ENCODE peak calls at places on chromosomes 12 and 14, in five cellular contexts. One of them, this sample, is unnamed.

GRCh38 chr12:132125736-132126135 is 18.4 kb downstream of the DDX51 start:
- DNase-seq in lower lobe of right lung: no peak
- DNase-seq in A549: no peak
- DNase-seq in esophagus muscularis mucosa: no peak
- DNase-seq in cardiac fibroblast: no peak
- DNase-seq in this sample: no peak

GRCh38 chr12:1457901-1458300 is 136.5 kb downstream of the FBXL14 start:
- DNase-seq in lower lobe of right lung: no peak
- DNase-seq in A549: no peak
- DNase-seq in esophagus muscularis mucosa: no peak
- DNase-seq in cardiac fibroblast: peak
- DNase-seq in this sample: peak

GRCh38 chr14:98177551-98177950 is 1094.4 kb downstream of the BCL11B start:
- DNase-seq in lower lobe of right lung: no peak
- DNase-seq in A549: no peak
- DNase-seq in esophagus muscularis mucosa: no peak
- DNase-seq in cardiac fibroblast: no peak
- DNase-seq in this sample: no peak

GRCh38 chr14:83004456-83005006 is 1470.9 kb upstream of the SEL1L start:
- DNase-seq in lower lobe of right lung: no peak
- DNase-seq in A549: no peak
- DNase-seq in esophagus muscularis mucosa: no peak
- DNase-seq in cardiac fibroblast: no peak
- DNase-seq in this sample: no peak

GRCh38 chr14:59360923-59361794 is 104.0 kb downstream of the GPR135 start:
- DNase-seq in lower lobe of right lung: peak
- DNase-seq in A549: peak
- DNase-seq in esophagus muscularis mucosa: no peak
- DNase-seq in cardiac fibroblast: peak
- DNase-seq in this sample: peak

GRCh38 chr14:101152855-101153254 is 249.3 kb upstream of the RTL1 start:
- DNase-seq in lower lobe of right lung: no peak
- DNase-seq in A549: no peak
- DNase-seq in esophagus muscularis mucosa: no peak
- DNase-seq in cardiac fibroblast: no peak
- DNase-seq in this sample: no peak

GRCh38 chr12:115046805-115047204 is 362.8 kb upstream of the TBX3 start:
- DNase-seq in lower lobe of right lung: no peak
- DNase-seq in A549: no peak
- DNase-seq in esophagus muscularis mucosa: no peak
- DNase-seq in cardiac fibroblast: no peak
- DNase-seq in this sample: no peak

GRCh38 chr12:118436002-118436724 is 59.8 kb downstream of the SUDS3 start:
- DNase-seq in lower lobe of right lung: no peak
- DNase-seq in A549: no peak
- DNase-seq in esophagus muscularis mucosa: no peak
- DNase-seq in cardiac fibroblast: no peak
- DNase-seq in this sample: no peak

GRCh38 chr12:100993916-100994315 is 199.3 kb downstream of the ANO4 start:
- DNase-seq in lower lobe of right lung: no peak
- DNase-seq in A549: no peak
- DNase-seq in esophagus muscularis mucosa: no peak
- DNase-seq in cardiac fibroblast: no peak
- DNase-seq in this sample: no peak
- TF ChIP-seq CTCF in lower lobe of right lung: no peak
- TF ChIP-seq CTCF in A549: no peak
- TF ChIP-seq CTCF in esophagus muscularis mucosa: no peak
- TF ChIP-seq CTCF in cardiac fibroblast: no peak
- TF ChIP-seq CTCF in this sample: no peak

GRCh38 chr12:102958073-102958829 is 777 bp downstream of the ASCL1 start:
- DNase-seq in lower lobe of right lung: no peak
- DNase-seq in A549: peak
- DNase-seq in esophagus muscularis mucosa: no peak
- DNase-seq in cardiac fibroblast: peak
- DNase-seq in this sample: peak

GRCh38 chr12:102956738-102957338 is 636 bp upstream of the ASCL1 start:
- DNase-seq in lower lobe of right lung: no peak
- DNase-seq in A549: no peak
- DNase-seq in esophagus muscularis mucosa: no peak
- DNase-seq in cardiac fibroblast: no peak
- DNase-seq in this sample: no peak

GRCh38 chr12:102954143-102954542 is 3.3 kb upstream of the ASCL1 start:
- DNase-seq in lower lobe of right lung: no peak
- DNase-seq in A549: no peak
- DNase-seq in esophagus muscularis mucosa: no peak
- DNase-seq in cardiac fibroblast: no peak
- DNase-seq in this sample: no peak

GRCh38 chr12:102957339-102958050 is at the start of gene ASCL1:
- DNase-seq in lower lobe of right lung: no peak
- DNase-seq in A549: no peak
- DNase-seq in esophagus muscularis mucosa: no peak
- DNase-seq in cardiac fibroblast: peak
- DNase-seq in this sample: peak

GRCh38 chr12:102955926-102956737 is 1.3 kb upstream of the ASCL1 start:
- DNase-seq in lower lobe of right lung: no peak
- DNase-seq in A549: no peak
- DNase-seq in esophagus muscularis mucosa: peak
- DNase-seq in cardiac fibroblast: no peak
- DNase-seq in this sample: no peak
- H3K4me3 ChIP-seq in lower lobe of right lung: no peak
- H3K4me3 ChIP-seq in A549: no peak
- H3K4me3 ChIP-seq in esophagus muscularis mucosa: no peak
- H3K4me3 ChIP-seq in cardiac fibroblast: no peak
- H3K4me3 ChIP-seq in this sample: no peak

DNA sequence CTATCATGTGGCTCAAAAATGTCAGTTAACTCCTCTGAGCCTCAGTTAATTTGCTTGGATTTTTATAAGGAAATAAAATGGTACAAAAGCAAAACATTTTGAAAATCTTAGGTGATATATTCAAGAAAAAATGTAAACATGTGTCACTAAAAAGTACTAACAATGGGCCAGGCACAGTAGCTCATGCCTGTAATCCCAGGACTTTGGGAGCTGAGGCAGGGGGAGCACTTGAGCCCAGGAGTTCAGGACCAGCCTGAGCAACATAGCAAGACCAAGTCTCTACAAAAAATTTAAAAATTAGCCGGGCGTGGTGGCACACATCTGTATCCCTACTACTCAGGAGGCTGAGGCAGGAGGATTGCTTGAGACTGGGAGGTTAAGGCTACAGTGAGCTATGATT is 25.7 kb downstream of the AQP6 start:
- DNase-seq in lower lobe of right lung: no peak
- DNase-seq in A549: no peak
- DNase-seq in esophagus muscularis mucosa: peak
- DNase-seq in cardiac fibroblast: no peak
- DNase-seq in this sample: no peak
- TF ChIP-seq CTCF in lower lobe of right lung: no peak
- TF ChIP-seq CTCF in A549: no peak
- TF ChIP-seq CTCF in esophagus muscularis mucosa: no peak
- TF ChIP-seq CTCF in cardiac fibroblast: no peak
- TF ChIP-seq CTCF in this sample: no peak

GRCh38 chr12:12719496-12719895 is 2.3 kb downstream of the CDKN1B start:
- DNase-seq in lower lobe of right lung: no peak
- DNase-seq in A549: no peak
- DNase-seq in esophagus muscularis mucosa: no peak
- DNase-seq in cardiac fibroblast: no peak
- DNase-seq in this sample: peak
- H3K4me3 ChIP-seq in lower lobe of right lung: peak
- H3K4me3 ChIP-seq in A549: peak
- H3K4me3 ChIP-seq in esophagus muscularis mucosa: peak
- H3K4me3 ChIP-seq in cardiac fibroblast: peak
- H3K4me3 ChIP-seq in this sample: peak

GRCh38 chr12:26528943-26529342 is 304.1 kb downstream of the ITPR2 start:
- DNase-seq in lower lobe of right lung: no peak
- DNase-seq in A549: no peak
- DNase-seq in esophagus muscularis mucosa: no peak
- DNase-seq in cardiac fibroblast: no peak
- DNase-seq in this sample: no peak

GRCh38 chr12:26520869-26521268 is 312.1 kb downstream of the ITPR2 start:
- DNase-seq in lower lobe of right lung: no peak
- DNase-seq in A549: no peak
- DNase-seq in esophagus muscularis mucosa: no peak
- DNase-seq in cardiac fibroblast: no peak
- DNase-seq in this sample: no peak

GRCh38 chr12:26523708-26524150 is 309.3 kb downstream of the ITPR2 start:
- DNase-seq in lower lobe of right lung: peak
- DNase-seq in A549: no peak
- DNase-seq in esophagus muscularis mucosa: peak
- DNase-seq in cardiac fibroblast: peak
- DNase-seq in this sample: peak

GRCh38 chr12:26527702-26528101 is 305.3 kb downstream of the ITPR2 start:
- DNase-seq in lower lobe of right lung: no peak
- DNase-seq in A549: no peak
- DNase-seq in esophagus muscularis mucosa: no peak
- DNase-seq in cardiac fibroblast: no peak
- DNase-seq in this sample: no peak

DNA sequence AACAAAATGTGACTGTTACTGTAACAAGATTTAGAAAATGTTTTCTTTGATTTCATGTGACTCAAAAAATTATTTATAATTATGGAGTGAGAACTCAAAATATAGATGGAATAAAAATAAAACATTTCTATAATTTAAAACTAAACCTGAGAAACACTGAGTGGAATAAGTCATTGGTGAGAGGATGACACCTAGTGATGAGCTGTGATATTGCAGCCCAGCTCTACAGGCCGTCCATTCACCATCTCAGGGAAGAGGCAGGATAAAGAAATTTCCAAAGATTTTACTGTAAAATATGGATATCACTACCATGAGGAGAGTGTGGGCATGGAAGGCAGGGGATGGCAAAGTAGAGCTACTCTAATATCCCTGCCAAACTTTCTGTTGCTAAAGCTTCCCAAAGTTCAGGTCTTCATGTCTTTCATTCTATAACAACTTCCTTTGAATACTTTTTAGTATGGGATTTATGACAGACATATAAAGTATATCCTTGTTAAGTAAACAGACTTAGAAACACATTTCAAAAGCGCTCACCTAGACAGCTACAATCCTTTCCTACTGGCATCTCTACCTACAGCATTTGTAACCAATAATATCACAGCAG is 308.0 kb downstream of the ITPR2 start:
- DNase-seq in lower lobe of right lung: no peak
- DNase-seq in A549: no peak
- DNase-seq in esophagus muscularis mucosa: no peak
- DNase-seq in cardiac fibroblast: peak
- DNase-seq in this sample: peak
- TF ChIP-seq CTCF in lower lobe of right lung: peak
- TF ChIP-seq CTCF in A549: peak
- TF ChIP-seq CTCF in esophagus muscularis mucosa: peak
- TF ChIP-seq CTCF in cardiac fibroblast: peak
- TF ChIP-seq CTCF in this sample: peak

DNA sequence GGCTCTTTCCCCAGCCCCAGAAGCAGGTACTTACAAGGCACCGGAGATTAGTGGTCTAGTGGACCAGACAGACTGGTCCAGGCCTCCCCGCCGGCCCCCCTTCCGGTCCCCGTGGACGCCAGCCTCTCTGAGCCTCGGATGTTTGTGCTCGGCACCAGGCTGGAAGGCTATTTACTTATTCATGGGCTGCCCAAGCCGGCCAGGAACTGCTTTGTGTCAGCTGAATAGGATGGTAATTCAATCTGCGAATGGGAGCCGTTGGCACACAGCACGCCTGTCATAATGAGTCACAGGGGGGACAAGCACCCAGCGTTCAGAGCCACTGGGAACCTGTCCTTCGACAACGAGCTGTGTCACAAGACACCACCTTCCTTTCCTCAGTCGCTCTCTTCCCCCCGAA is 82.3 kb downstream of the RIMBP2 start:
- DNase-seq in lower lobe of right lung: no peak
- DNase-seq in A549: no peak
- DNase-seq in esophagus muscularis mucosa: no peak
- DNase-seq in cardiac fibroblast: no peak
- DNase-seq in this sample: no peak
- H3K4me3 ChIP-seq in lower lobe of right lung: no peak
- H3K4me3 ChIP-seq in A549: no peak
- H3K4me3 ChIP-seq in esophagus muscularis mucosa: no peak
- H3K4me3 ChIP-seq in cardiac fibroblast: no peak
- H3K4me3 ChIP-seq in this sample: no peak

GRCh38 chr12:82685721-82686222 is 934 bp upstream of the TMTC2 start:
- DNase-seq in lower lobe of right lung: peak
- DNase-seq in A549: peak
- DNase-seq in esophagus muscularis mucosa: peak
- DNase-seq in cardiac fibroblast: peak
- DNase-seq in this sample: peak

GRCh38 chr12:82686223-82687019 is at the start of gene TMTC2:
- DNase-seq in lower lobe of right lung: peak
- DNase-seq in A549: peak
- DNase-seq in esophagus muscularis mucosa: peak
- DNase-seq in cardiac fibroblast: peak
- DNase-seq in this sample: peak

GRCh38 chr12:82687020-82687951 is 580 bp downstream of the TMTC2 start:
- DNase-seq in lower lobe of right lung: peak
- DNase-seq in A549: peak
- DNase-seq in esophagus muscularis mucosa: no peak
- DNase-seq in cardiac fibroblast: peak
- DNase-seq in this sample: peak

GRCh38 chr12:82688619-82689018 is 1.9 kb downstream of the TMTC2 start:
- DNase-seq in lower lobe of right lung: no peak
- DNase-seq in A549: no peak
- DNase-seq in esophagus muscularis mucosa: no peak
- DNase-seq in cardiac fibroblast: no peak
- DNase-seq in this sample: no peak

GRCh38 chr12:82688035-82688501 is 1.4 kb downstream of the TMTC2 start:
- DNase-seq in lower lobe of right lung: no peak
- DNase-seq in A549: peak
- DNase-seq in esophagus muscularis mucosa: no peak
- DNase-seq in cardiac fibroblast: peak
- DNase-seq in this sample: peak
- TF ChIP-seq CTCF in lower lobe of right lung: no peak
- TF ChIP-seq CTCF in A549: no peak
- TF ChIP-seq CTCF in esophagus muscularis mucosa: no peak
- TF ChIP-seq CTCF in cardiac fibroblast: no peak
- TF ChIP-seq CTCF in this sample: peak

GRCh38 chr12:55736076-55736475 is 6.8 kb upstream of the GDF11 start:
- DNase-seq in lower lobe of right lung: no peak
- DNase-seq in A549: no peak
- DNase-seq in esophagus muscularis mucosa: no peak
- DNase-seq in cardiac fibroblast: no peak
- DNase-seq in this sample: no peak

GRCh38 chr12:55737581-55738112 is 5.3 kb upstream of the GDF11 start:
- DNase-seq in lower lobe of right lung: no peak
- DNase-seq in A549: no peak
- DNase-seq in esophagus muscularis mucosa: no peak
- DNase-seq in cardiac fibroblast: no peak
- DNase-seq in this sample: no peak

GRCh38 chr12:55739025-55739378 is 3.9 kb upstream of the GDF11 start:
- DNase-seq in lower lobe of right lung: no peak
- DNase-seq in A549: no peak
- DNase-seq in esophagus muscularis mucosa: no peak
- DNase-seq in cardiac fibroblast: no peak
- DNase-seq in this sample: no peak

GRCh38 chr12:55738113-55739024 is 4.6 kb upstream of the GDF11 start:
- DNase-seq in lower lobe of right lung: peak
- DNase-seq in A549: peak
- DNase-seq in esophagus muscularis mucosa: peak
- DNase-seq in cardiac fibroblast: peak
- DNase-seq in this sample: peak

GRCh38 chr12:55736780-55737580 is 5.9 kb upstream of the GDF11 start:
- DNase-seq in lower lobe of right lung: peak
- DNase-seq in A549: peak
- DNase-seq in esophagus muscularis mucosa: no peak
- DNase-seq in cardiac fibroblast: peak
- DNase-seq in this sample: peak
- H3K4me3 ChIP-seq in lower lobe of right lung: no peak
- H3K4me3 ChIP-seq in A549: no peak
- H3K4me3 ChIP-seq in esophagus muscularis mucosa: no peak
- H3K4me3 ChIP-seq in cardiac fibroblast: no peak
- H3K4me3 ChIP-seq in this sample: no peak